ENCODE peak calls at places on chromosomes 11 and 22, in eight cellular contexts. One of them, this sample, is unnamed.

GRCh38 chr11:64101461-64101860 is 64.5 kb downstream of the MACROD1 start:
- DNase-seq in SK-N-SH: no peak
- DNase-seq in GM12878: no peak
- DNase-seq in K562: no peak
- DNase-seq in GM23338: no peak
- DNase-seq in HCT116: no peak
- DNase-seq in Panc1: no peak
- DNase-seq in HepG2: no peak
- DNase-seq in this sample: no peak

GRCh38 chr11:61777234-61778090 is 14.9 kb downstream of the TMEM258 start:
- DNase-seq in Panc1: no peak
- DNase-seq in GM23338: peak; percentile 84
- DNase-seq in HepG2: no peak
- DNase-seq in HCT116: no peak
- DNase-seq in GM12878: no peak
- DNase-seq in K562: no peak
- DNase-seq in SK-N-SH: peak; percentile 60
- DNase-seq in this sample: peak; percentile 62

GRCh38 chr11:103110406-103110805 is 1.2 kb downstream of the DYNC2H1 start:
- DNase-seq in Panc1: no peak
- DNase-seq in GM12878: no peak
- DNase-seq in HCT116: no peak
- DNase-seq in GM23338: no peak
- DNase-seq in SK-N-SH: no peak
- DNase-seq in HepG2: no peak
- DNase-seq in K562: no peak
- DNase-seq in this sample: no peak

GRCh38 chr11:69808708-69809107 is 10.5 kb downstream of the FGF3 start:
- DNase-seq in HCT116: no peak
- DNase-seq in HepG2: no peak
- DNase-seq in Panc1: no peak
- DNase-seq in SK-N-SH: peak; percentile 64
- DNase-seq in GM12878: no peak
- DNase-seq in GM23338: peak; percentile 28
- DNase-seq in K562: no peak
- DNase-seq in this sample: no peak

GRCh38 chr11:9616042-9616640 is 42.7 kb downstream of the WEE1 start:
- DNase-seq in HCT116: no peak
- DNase-seq in K562: no peak
- DNase-seq in GM23338: no peak
- DNase-seq in HepG2: no peak
- DNase-seq in SK-N-SH: no peak
- DNase-seq in GM12878: no peak
- DNase-seq in Panc1: no peak
- DNase-seq in this sample: no peak

GRCh38 chr11:83069441-83070043 is 2.2 kb downstream of the RAB30 start:
- DNase-seq in GM23338: no peak
- DNase-seq in Panc1: no peak
- DNase-seq in SK-N-SH: no peak
- DNase-seq in K562: no peak
- DNase-seq in HepG2: no peak
- DNase-seq in GM12878: no peak
- DNase-seq in HCT116: no peak
- DNase-seq in this sample: no peak

GRCh38 chr22:39926175-39927152 is 25.6 kb downstream of the GRAP2 start:
- DNase-seq in GM23338: no peak
- DNase-seq in SK-N-SH: no peak
- DNase-seq in GM12878: no peak
- DNase-seq in HCT116: no peak
- DNase-seq in K562: no peak
- DNase-seq in HepG2: no peak
- DNase-seq in Panc1: no peak
- DNase-seq in this sample: no peak

GRCh38 chr22:20155330-20156041 is 4.6 kb upstream of the CCDC188 start:
- DNase-seq in K562: no peak
- DNase-seq in GM12878: no peak
- DNase-seq in SK-N-SH: peak; percentile 96
- DNase-seq in GM23338: no peak
- DNase-seq in Panc1: no peak
- DNase-seq in HepG2: peak; percentile 19
- DNase-seq in HCT116: no peak
- DNase-seq in this sample: peak; percentile 41

GRCh38 chr22:45208993-45209838 is 31.5 kb downstream of the KIAA0930 start:
- DNase-seq in K562: peak; percentile 38
- DNase-seq in HepG2: no peak
- DNase-seq in GM23338: peak; percentile 75
- DNase-seq in Panc1: no peak
- DNase-seq in GM12878: no peak
- DNase-seq in SK-N-SH: peak; percentile 93
- DNase-seq in HCT116: no peak
- DNase-seq in this sample: no peak

GRCh38 chr11:12430351-12430750 is 53.0 kb downstream of the PARVA start:
- DNase-seq in SK-N-SH: no peak
- DNase-seq in HepG2: no peak
- DNase-seq in HCT116: no peak
- DNase-seq in K562: no peak
- DNase-seq in GM12878: no peak
- DNase-seq in GM23338: no peak
- DNase-seq in Panc1: no peak
- DNase-seq in this sample: no peak

GRCh38 chr11:13278620-13279486 is 1.3 kb downstream of the BMAL1 start:
- DNase-seq in HCT116: no peak
- DNase-seq in HepG2: no peak
- DNase-seq in GM12878: no peak
- DNase-seq in GM23338: peak; percentile 60
- DNase-seq in SK-N-SH: peak; percentile 59
- DNase-seq in Panc1: no peak
- DNase-seq in K562: no peak
- DNase-seq in this sample: no peak

GRCh38 chr11:39174965-39175364 is 2284.5 kb downstream of the LRRC4C start:
- DNase-seq in Panc1: no peak
- DNase-seq in SK-N-SH: no peak
- DNase-seq in GM12878: no peak
- DNase-seq in K562: no peak
- DNase-seq in GM23338: no peak
- DNase-seq in HepG2: no peak
- DNase-seq in HCT116: no peak
- DNase-seq in this sample: no peak

GRCh38 chr22:19068784-19069271 is 53.4 kb downstream of the DGCR2 start:
- DNase-seq in HCT116: no peak
- DNase-seq in GM23338: no peak
- DNase-seq in HepG2: no peak
- DNase-seq in Panc1: no peak
- DNase-seq in K562: no peak
- DNase-seq in GM12878: no peak
- DNase-seq in SK-N-SH: no peak
- DNase-seq in this sample: no peak

GRCh38 chr11:71329165-71329510 is 76.8 kb upstream of the SHANK2 start:
- DNase-seq in K562: no peak
- DNase-seq in HCT116: no peak
- DNase-seq in HepG2: no peak
- DNase-seq in GM12878: no peak
- DNase-seq in SK-N-SH: no peak
- DNase-seq in GM23338: no peak
- DNase-seq in Panc1: no peak
- DNase-seq in this sample: no peak

GRCh38 chr11:74731301-74732094 is at the start of gene CHRDL2:
- DNase-seq in HepG2: no peak
- DNase-seq in GM23338: peak; percentile 65
- DNase-seq in K562: no peak
- DNase-seq in HCT116: no peak
- DNase-seq in GM12878: no peak
- DNase-seq in Panc1: no peak
- DNase-seq in SK-N-SH: peak; percentile 82
- DNase-seq in this sample: no peak
- H3K27me3 ChIP-seq in HepG2: peaks cover 2% of the 10 kb centered on the region
- H3K27me3 ChIP-seq in GM23338: peaks cover 64% of the 10 kb centered on the region
- H3K27me3 ChIP-seq in K562: peaks cover 43% of the 10 kb centered on the region
- H3K27me3 ChIP-seq in HCT116: peaks cover 8% of the 10 kb centered on the region
- H3K27me3 ChIP-seq in GM12878: peaks cover 12% of the 10 kb centered on the region
- H3K27me3 ChIP-seq in Panc1: peaks cover 44% of the 10 kb centered on the region
- H3K27me3 ChIP-seq in SK-N-SH: peaks cover 48% of the 10 kb centered on the region
- H3K27me3 ChIP-seq in this sample: peaks cover 47% of the 10 kb centered on the region

GRCh38 chr11:123062158-123062891 is 389 bp upstream of the HSPA8 start:
- DNase-seq in HCT116: peak; percentile 97
- DNase-seq in Panc1: peak; percentile 93
- DNase-seq in GM12878: peak; percentile 97
- DNase-seq in K562: peak; percentile 99
- DNase-seq in SK-N-SH: peak; percentile 94
- DNase-seq in GM23338: peak; percentile 99
- DNase-seq in HepG2: peak; percentile 97
- DNase-seq in this sample: peak; percentile 99
- TF ChIP-seq CTCF in HCT116: no peak
- TF ChIP-seq CTCF in Panc1: no peak
- TF ChIP-seq CTCF in GM12878: no peak
- TF ChIP-seq CTCF in K562: no peak
- TF ChIP-seq CTCF in SK-N-SH: no peak
- TF ChIP-seq CTCF in GM23338: no peak
- TF ChIP-seq CTCF in HepG2: no peak
- TF ChIP-seq CTCF in this sample: no peak

DNA sequence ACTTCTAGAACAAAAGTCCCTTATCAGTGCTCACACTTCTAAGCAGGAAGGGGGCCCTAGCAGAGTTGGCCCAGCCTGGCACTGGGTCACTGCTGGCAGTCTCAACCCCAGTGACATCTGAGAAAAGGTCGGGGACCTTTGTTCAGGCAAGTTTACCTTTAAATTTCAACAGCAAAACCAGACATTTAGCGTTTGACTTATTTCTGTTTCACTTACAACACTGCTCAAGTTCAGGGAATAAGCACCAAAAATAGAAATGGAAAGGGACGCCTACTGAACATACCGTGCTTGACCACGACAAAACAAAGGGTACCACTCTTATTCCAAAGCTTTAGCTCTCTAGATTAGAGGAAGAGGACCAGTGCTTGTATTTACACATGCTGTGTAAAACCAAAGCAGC is 26.2 kb downstream of the PITPNB start:
- DNase-seq in SK-N-SH: no peak
- DNase-seq in K562: no peak
- DNase-seq in HepG2: peak; percentile 8
- DNase-seq in GM23338: no peak
- DNase-seq in GM12878: no peak
- DNase-seq in HCT116: no peak
- DNase-seq in Panc1: no peak
- DNase-seq in this sample: no peak
- TF ChIP-seq REST in SK-N-SH: no peak
- TF ChIP-seq REST in K562: no peak
- TF ChIP-seq REST in HepG2: no peak
- TF ChIP-seq REST in GM23338: no peak
- TF ChIP-seq REST in GM12878: no peak
- TF ChIP-seq REST in HCT116: no peak
- TF ChIP-seq REST in Panc1: no peak
- TF ChIP-seq REST in this sample: no peak

DNA sequence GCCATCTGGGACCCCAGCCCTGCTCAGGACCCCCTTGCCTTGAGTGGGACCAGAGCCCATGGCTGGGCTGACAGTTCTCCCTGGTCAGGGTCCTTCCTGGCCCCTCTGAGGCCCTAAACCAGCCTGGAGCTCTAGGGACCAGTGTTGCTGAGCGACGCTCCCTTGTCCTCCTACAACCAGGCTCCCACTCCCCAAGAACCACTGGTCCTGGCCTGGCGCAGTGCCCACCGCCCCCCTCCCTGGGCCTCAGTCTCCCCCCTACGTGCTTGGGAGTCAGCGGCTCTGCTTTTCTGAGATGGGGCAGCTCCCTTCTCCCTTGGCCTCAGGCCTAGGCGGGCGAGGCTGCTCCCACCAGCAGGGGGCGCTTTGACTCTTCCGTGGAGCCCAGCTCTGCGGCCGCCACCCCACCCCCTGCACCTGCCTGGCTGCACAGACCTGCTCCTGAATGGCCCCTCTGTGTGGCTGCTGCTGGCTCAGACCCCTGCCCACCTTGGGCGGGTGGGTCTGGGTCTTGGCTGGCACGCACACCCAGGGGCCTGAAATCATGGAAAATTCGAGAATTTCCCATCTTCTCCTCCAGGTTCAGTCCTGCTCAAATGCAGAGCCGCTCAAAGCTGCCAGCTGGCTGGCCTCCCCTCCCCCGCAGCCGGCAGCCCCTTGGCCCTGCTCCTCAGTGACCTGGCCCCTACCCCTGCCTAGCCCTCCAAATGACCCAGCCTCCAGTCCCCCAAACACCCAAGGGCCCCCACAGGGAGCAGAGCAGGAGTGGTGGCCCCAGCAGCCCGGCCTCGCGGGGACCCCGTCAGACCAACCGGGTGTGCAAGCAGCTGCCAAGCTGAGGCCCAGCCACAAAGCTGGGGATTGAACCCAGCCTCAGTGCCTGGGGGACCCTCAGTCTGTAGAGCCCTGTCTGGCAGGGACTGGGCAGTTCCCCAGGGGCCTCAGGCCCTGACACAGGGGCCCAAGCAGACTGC is 9.1 kb downstream of the PRR33 start:
- DNase-seq in SK-N-SH: peak; percentile 97
- DNase-seq in Panc1: peak; percentile 22
- DNase-seq in GM12878: no peak
- DNase-seq in HepG2: peak; percentile 49
- DNase-seq in GM23338: peak; percentile 90
- DNase-seq in K562: peak; percentile 86
- DNase-seq in HCT116: peak; percentile 43
- DNase-seq in this sample: peak; percentile 68
- H3K27me3 ChIP-seq in SK-N-SH: no peaks in the 10 kb centered on the region
- H3K27me3 ChIP-seq in Panc1: no peaks in the 10 kb centered on the region
- H3K27me3 ChIP-seq in GM12878: no peaks in the 10 kb centered on the region
- H3K27me3 ChIP-seq in HepG2: peaks cover 8% of the 10 kb centered on the region
- H3K27me3 ChIP-seq in GM23338: no peaks in the 10 kb centered on the region
- H3K27me3 ChIP-seq in K562: peaks cover 3% of the 10 kb centered on the region
- H3K27me3 ChIP-seq in HCT116: peaks cover 4% of the 10 kb centered on the region
- H3K27me3 ChIP-seq in this sample: no peaks in the 10 kb centered on the region

GRCh38 chr11:74686792-74687191 is 44.4 kb downstream of the CHRDL2 start:
- DNase-seq in SK-N-SH: no peak
- DNase-seq in Panc1: no peak
- DNase-seq in GM12878: no peak
- DNase-seq in HCT116: no peak
- DNase-seq in K562: no peak
- DNase-seq in GM23338: no peak
- DNase-seq in HepG2: no peak
- DNase-seq in this sample: no peak
- TF ChIP-seq CTCF in SK-N-SH: no peak
- TF ChIP-seq CTCF in Panc1: no peak
- TF ChIP-seq CTCF in GM12878: no peak
- TF ChIP-seq CTCF in HCT116: no peak
- TF ChIP-seq CTCF in K562: no peak
- TF ChIP-seq CTCF in GM23338: no peak
- TF ChIP-seq CTCF in HepG2: no peak
- TF ChIP-seq CTCF in this sample: no peak

GRCh38 chr11:59206635-59207034 is 6.1 kb downstream of the MPEG1 start:
- DNase-seq in K562: peak; percentile 53
- DNase-seq in HCT116: peak; percentile 21
- DNase-seq in HepG2: peak; percentile 42
- DNase-seq in GM12878: no peak
- DNase-seq in GM23338: peak; percentile 73
- DNase-seq in Panc1: no peak
- DNase-seq in SK-N-SH: peak; percentile 34
- DNase-seq in this sample: peak; percentile 56
- TF ChIP-seq REST in K562: no peak
- TF ChIP-seq REST in HCT116: no peak
- TF ChIP-seq REST in HepG2: no peak
- TF ChIP-seq REST in GM12878: no peak
- TF ChIP-seq REST in GM23338: no peak
- TF ChIP-seq REST in Panc1: no peak
- TF ChIP-seq REST in SK-N-SH: no peak
- TF ChIP-seq REST in this sample: no peak

GRCh38 chr22:36087784-36088183 is 59.2 kb upstream of the RBFOX2 start:
- DNase-seq in HCT116: no peak
- DNase-seq in HepG2: no peak
- DNase-seq in Panc1: no peak
- DNase-seq in SK-N-SH: no peak
- DNase-seq in GM23338: no peak
- DNase-seq in K562: no peak
- DNase-seq in GM12878: no peak
- DNase-seq in this sample: no peak
- H3K27me3 ChIP-seq in HCT116: no peaks in the 10 kb centered on the region
- H3K27me3 ChIP-seq in HepG2: no peaks in the 10 kb centered on the region
- H3K27me3 ChIP-seq in Panc1: no peaks in the 10 kb centered on the region
- H3K27me3 ChIP-seq in SK-N-SH: no peaks in the 10 kb centered on the region
- H3K27me3 ChIP-seq in GM23338: no peaks in the 10 kb centered on the region
- H3K27me3 ChIP-seq in K562: no peaks in the 10 kb centered on the region
- H3K27me3 ChIP-seq in GM12878: no peaks in the 10 kb centered on the region
- H3K27me3 ChIP-seq in this sample: no peaks in the 10 kb centered on the region

This sample was measured in HL-60.